ENCODE peak calls at places on chromosomes 7 and 10, in four cellular contexts. Z, B, S and M are unnamed samples.

GRCh38 chr10:63633677-63634487 is 112.7 kb downstream of the REEP3 start:
- DNase-seq in Z (no peak), B (no peak), S (peak; percentile 41), M (no peak)

GRCh38 chr10:126596472-126597016 is 73.9 kb downstream of the C10orf90 start:
- DNase-seq in Z (no peak), B (no peak), S (no peak), M (no peak)

GRCh38 chr7:155925682-155926081 is 113.4 kb upstream of the SHH start:
- DNase-seq in Z (no peak), B (no peak), S (no peak), M (no peak)

GRCh38 chr7:137992738-137993394 is 9.0 kb downstream of the CREB3L2 start:
- DNase-seq in Z (peak; percentile 90), B (no peak), S (peak; percentile 96), M (no peak)

GRCh38 chr7:158096582-158096981 is 491.0 kb downstream of the PTPRN2 start:
- DNase-seq in Z (peak; percentile 40), B (no peak), S (no peak), M (peak; percentile 59)

GRCh38 chr10:22992075-22992474 is 64.2 kb downstream of the ARMC3 start:
- DNase-seq in Z (no peak), B (no peak), S (no peak), M (no peak)

GRCh38 chr10:110568055-110568735 is 700 bp downstream of the SMC3 start:
- DNase-seq in Z (peak; percentile 88), B (peak; percentile 35), S (peak; percentile 27), M (no peak)

GRCh38 chr7:106681815-106682495 is 21.0 kb upstream of the CCDC71L start:
- DNase-seq in Z (no peak), B (no peak), S (peak; percentile 83), M (no peak)

GRCh38 chr10:103154464-103155299 is 38.4 kb downstream of the NT5C2 start:
- DNase-seq in Z (no peak), B (no peak), S (peak; percentile 64), M (no peak)

GRCh38 chr10:77873558-77874380 is 52.8 kb downstream of the DLG5 start:
- DNase-seq in Z (no peak), B (peak; percentile 47), S (peak; percentile 81), M (no peak)

GRCh38 chr7:33900501-33900900 is 4.8 kb upstream of the BMPER start:
- DNase-seq in Z (no peak), B (no peak), S (peak; percentile 54), M (no peak)

GRCh38 chr7:79287976-79288375 is 165.5 kb downstream of the MAGI2 start:
- DNase-seq in Z (no peak), B (no peak), S (peak; percentile 46), M (no peak)

GRCh38 chr10:75403144-75404022 is 1.8 kb upstream of the ZNF503 start:
- DNase-seq in Z (peak; percentile 89), B (peak; percentile 44), S (peak; percentile 55), M (no peak)

GRCh38 chr7:150404172-150404784 is 25.1 kb downstream of the ZNF775 start:
- DNase-seq in Z (peak; percentile 83), B (no peak), S (no peak), M (no peak)

GRCh38 chr10:116888380-116889055 is 39.2 kb downstream of the ENO4 start:
- DNase-seq in Z (peak; percentile 88), B (peak; percentile 68), S (peak; percentile 90), M (no peak)

GRCh38 chr7:82247814-82248433 is 195.7 kb downstream of the CACNA2D1 start:
- DNase-seq in Z (no peak), B (no peak), S (peak; percentile 6), M (no peak)

GRCh38 chr10:109205929-109206585 is 717.3 kb downstream of the XPNPEP1 start:
- DNase-seq in Z (no peak), B (no peak), S (peak; percentile 98), M (no peak)

GRCh38 chr10:93745411-93746065 is 12.2 kb upstream of the LGI1 start:
- DNase-seq in Z (no peak), B (no peak), S (peak; percentile 14), M (no peak)

GRCh38 chr7:44320794-44321371 is 4.5 kb downstream of the CAMK2B start:
- DNase-seq in Z (no peak), B (no peak), S (no peak), M (no peak)

GRCh38 chr10:58157076-58157766 is 110.5 kb downstream of the IPMK start:
- DNase-seq in Z (no peak), B (no peak), S (peak; percentile 99), M (no peak)

GRCh38 chr7:123748734-123749536 is at the start of gene WASL:
- DNase-seq in Z (peak; percentile 98), B (peak; percentile 89), S (peak; percentile 87), M (peak; percentile 97)

GRCh38 chr10:131312261-131312801 is 810 bp upstream of the TCERG1L start:
- DNase-seq in Z (no peak), B (no peak), S (no peak), M (no peak)

GRCh38 chr10:49311562-49312236 is 12.7 kb downstream of the C10orf71 start:
- DNase-seq in Z (no peak), B (no peak), S (no peak), M (no peak)

GRCh38 chr10:49308881-49309280 is 9.9 kb downstream of the C10orf71 start:
- DNase-seq in Z (no peak), B (no peak), S (no peak), M (no peak)

GRCh38 chr10:49310901-49311561 is 12.1 kb downstream of the C10orf71 start:
- DNase-seq in Z (no peak), B (no peak), S (no peak), M (no peak)

GRCh38 chr10:49310460-49310859 is 11.5 kb downstream of the C10orf71 start:
- DNase-seq in Z (no peak), B (no peak), S (no peak), M (no peak)

DNA sequence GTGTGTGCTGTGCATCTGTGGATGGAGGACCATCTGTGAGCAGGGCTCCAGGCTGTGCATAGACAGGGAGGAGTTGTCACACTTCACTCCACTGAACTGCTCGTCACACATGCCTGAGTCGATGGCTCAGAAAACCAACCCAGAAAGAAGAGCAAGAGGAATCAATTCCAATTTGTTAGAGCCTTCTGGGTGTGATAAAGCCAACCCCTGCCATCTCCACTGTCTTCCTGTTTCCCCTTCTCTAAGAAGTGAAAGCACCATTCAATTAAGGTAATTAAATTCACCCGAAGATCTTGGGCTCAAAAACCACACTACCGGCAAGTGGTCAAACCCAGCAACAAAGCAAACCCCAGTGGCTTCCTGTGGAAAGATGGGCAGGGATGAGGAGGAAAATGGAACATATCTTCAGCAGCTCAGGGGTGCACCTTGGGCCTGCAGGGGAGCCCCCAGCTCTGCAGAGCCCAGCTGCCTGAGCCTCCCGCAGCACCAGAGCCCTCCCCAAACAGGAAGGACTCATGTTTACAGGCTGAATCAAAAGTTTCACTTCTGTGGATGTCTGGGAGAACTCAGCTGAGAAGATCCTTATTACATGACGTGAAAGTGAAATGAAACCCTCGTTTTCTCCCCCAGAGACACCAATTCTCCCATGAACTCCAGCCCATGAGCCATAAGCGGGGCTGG is 10.9 kb downstream of the C10orf71 start:
- DNase-seq in Z (no peak), B (no peak), S (no peak), M (no peak)
- TF ChIP-seq CTCF in Z (no peak), B (no peak), S (no peak), M (no peak)

GRCh38 chr7:119936876-119937275 is 336.1 kb upstream of the KCND2 start:
- DNase-seq in Z (no peak), B (no peak), S (no peak), M (no peak)

GRCh38 chr7:119931230-119931824 is 341.6 kb upstream of the KCND2 start:
- DNase-seq in Z (no peak), B (no peak), S (peak; percentile 45), M (no peak)

GRCh38 chr7:119937745-119938144 is 335.2 kb upstream of the KCND2 start:
- DNase-seq in Z (no peak), B (no peak), S (no peak), M (no peak)

GRCh38 chr7:119929891-119930290 is 343.1 kb upstream of the KCND2 start:
- DNase-seq in Z (no peak), B (no peak), S (peak; percentile 40), M (no peak)

DNA sequence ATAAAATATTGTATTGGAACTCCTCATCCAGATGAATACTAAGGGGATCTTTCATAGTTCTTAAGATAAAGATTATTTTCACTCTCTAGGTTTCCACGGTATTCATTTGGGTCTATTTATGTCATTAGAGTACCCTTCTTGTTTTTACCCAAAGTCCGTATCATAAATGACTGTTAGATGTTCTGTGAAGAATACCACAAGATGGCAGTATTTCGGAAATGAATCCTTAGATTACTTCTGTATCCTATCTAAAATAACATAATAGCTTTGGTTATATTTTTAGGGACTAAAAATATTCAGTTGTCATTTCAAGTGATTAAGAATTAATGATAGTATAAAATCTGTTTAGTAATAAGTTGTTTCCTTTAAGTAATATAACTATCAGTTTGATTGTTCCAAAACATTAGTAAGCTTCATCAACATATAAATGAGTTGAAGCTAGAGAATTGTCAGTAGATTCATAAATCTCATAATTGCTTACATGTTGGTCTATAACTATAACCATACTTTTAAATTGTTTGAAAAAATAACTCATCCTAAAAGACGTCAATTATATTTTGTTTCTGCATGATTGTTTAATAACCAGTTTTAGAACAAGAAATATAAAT is 337.5 kb upstream of the KCND2 start:
- DNase-seq in Z (no peak), B (no peak), S (peak; percentile 25), M (no peak)
- TF ChIP-seq CTCF in Z (no peak), B (no peak), S (no peak), M (peak; percentile 70)

GRCh38 chr10:120402358-120402757 is 54.7 kb upstream of the PLPP4 start:
- DNase-seq in Z (no peak), B (no peak), S (peak; percentile 68), M (no peak)

GRCh38 chr10:120398180-120398579 is 58.8 kb upstream of the PLPP4 start:
- DNase-seq in Z (no peak), B (no peak), S (no peak), M (no peak)

GRCh38 chr10:120406380-120406779 is 50.6 kb upstream of the PLPP4 start:
- DNase-seq in Z (no peak), B (no peak), S (no peak), M (no peak)

GRCh38 chr10:120400601-120401000 is 56.4 kb upstream of the PLPP4 start:
- DNase-seq in Z (no peak), B (no peak), S (peak; percentile 90), M (no peak)

GRCh38 chr10:120403109-120403508 is 53.9 kb upstream of the PLPP4 start:
- DNase-seq in Z (no peak), B (no peak), S (peak; percentile 70), M (no peak)
- TF ChIP-seq CTCF in Z (no peak), B (no peak), S (no peak), M (no peak)

GRCh38 chr10:13589316-13589715 is 2.6 kb downstream of the PRPF18 start:
- DNase-seq in Z (no peak), B (no peak), S (no peak), M (no peak)
- TF ChIP-seq CTCF in Z (no peak), B (no peak), S (no peak), M (peak; percentile 22)

GRCh38 chr10:273088-273487 is 137.8 kb downstream of the ZMYND11 start:
- DNase-seq in Z (peak; percentile 82), B (no peak), S (no peak), M (no peak)
- TF ChIP-seq CTCF in Z (no peak), B (no peak), S (no peak), M (no peak)

GRCh38 chr10:104577861-104578480 is 63.1 kb upstream of the SORCS3 start:
- DNase-seq in Z (no peak), B (peak; percentile 21), S (no peak), M (no peak)
- TF ChIP-seq CTCF in Z (no peak), B (no peak), S (no peak), M (no peak)